ENCODE peak calls at places on chromosome 6, in six cellular contexts. C, N, F, O, D and R are unnamed samples.

GRCh38 chr6:28597924-28598323 is 72.2 kb downstream of the GPX5 start:
- DNase-seq in C (no peak), N (no peak), F (no peak), O (no peak), D (peak), R (no peak)

GRCh38 chr6:107784669-107785068 is 39.4 kb downstream of the SCML4 start:
- DNase-seq in C (no peak), N (no peak), F (no peak), O (no peak), D (no peak), R (no peak)

GRCh38 chr6:160226118-160226541 is 32.5 kb downstream of the SLC22A2 start:
- DNase-seq in C (no peak), N (peak), F (no peak), O (no peak), D (peak), R (peak)

GRCh38 chr6:84652356-84653026 is 111.9 kb downstream of the TBX18 start:
- DNase-seq in C (no peak), N (peak), F (no peak), O (no peak), D (peak), R (no peak)

GRCh38 chr6:41713161-41713649 is 22.2 kb downstream of the TFEB start:
- DNase-seq in C (peak), N (peak), F (no peak), O (no peak), D (no peak), R (no peak)

GRCh38 chr6:141635621-141636020 is 497.1 kb upstream of the GJE1 start:
- DNase-seq in C (no peak), N (no peak), F (no peak), O (no peak), D (no peak), R (no peak)

GRCh38 chr6:111823831-111824607 is 49.2 kb downstream of the FYN start:
- DNase-seq in C (no peak), N (no peak), F (no peak), O (no peak), D (peak), R (no peak)

GRCh38 chr6:28884423-28885148 is 39.2 kb downstream of the TRIM27 start:
- DNase-seq in C (no peak), N (peak), F (peak), O (no peak), D (no peak), R (no peak)

GRCh38 chr6:28863607-28864320 is 60.0 kb downstream of the TRIM27 start:
- DNase-seq in C (peak), N (peak), F (peak), O (peak), D (peak), R (no peak)

GRCh38 chr6:125945378-125946141 is 11.0 kb upstream of the HINT3 start:
- DNase-seq in C (no peak), N (no peak), F (no peak), O (no peak), D (peak), R (no peak)

GRCh38 chr6:154888896-154889295 is 106.2 kb upstream of the TIAM2 start:
- DNase-seq in C (no peak), N (no peak), F (no peak), O (no peak), D (no peak), R (no peak)

GRCh38 chr6:107668826-107669474 is 155.2 kb downstream of the SCML4 start:
- DNase-seq in C (no peak), N (no peak), F (peak), O (peak), D (no peak), R (peak)

GRCh38 chr6:81031429-81031828 is 721.1 kb downstream of the TENT5A start:
- DNase-seq in C (no peak), N (no peak), F (no peak), O (no peak), D (no peak), R (no peak)

GRCh38 chr6:47651505-47651944 is 46.9 kb upstream of the ADGRF4 start:
- DNase-seq in C (no peak), N (no peak), F (no peak), O (no peak), D (peak), R (no peak)

GRCh38 chr6:322205-322930 is 30.1 kb downstream of the DUSP22 start:
- DNase-seq in C (no peak), N (no peak), F (no peak), O (peak), D (no peak), R (no peak)

GRCh38 chr6:56531839-56532595 is 110.7 kb downstream of the DST start:
- DNase-seq in C (no peak), N (no peak), F (no peak), O (no peak), D (no peak), R (no peak)

GRCh38 chr6:3695065-3695830 is 56.3 kb downstream of the PXDC1 start:
- DNase-seq in C (no peak), N (no peak), F (no peak), O (no peak), D (no peak), R (no peak)

GRCh38 chr6:39048481-39049399 is at the start of gene GLP1R:
- DNase-seq in C (peak), N (no peak), F (no peak), O (peak), D (no peak), R (no peak)